ENCODE peak calls at places on chromosome 7, in nine cellular contexts. H, X, V, E, Z, J, D, I and L are unnamed samples.

GRCh38 chr7:184768-185264 is 7.6 kb upstream of the FAM20C start:
- DNase-seq in Z (no peak), I (peak), E (no peak), X (no peak), J (no peak), V (no peak), H (no peak), D (no peak), L (no peak)

GRCh38 chr7:50309130-50309478 is 4.6 kb downstream of the IKZF1 start:
- DNase-seq in V (no peak), X (no peak), E (no peak), Z (no peak), J (no peak), D (no peak), H (no peak), I (no peak), L (no peak)

GRCh38 chr7:74474271-74474865 is 20.7 kb downstream of the GTF2IRD1 start:
- DNase-seq in Z (no peak), I (peak), H (no peak), X (no peak), E (no peak), J (peak), V (no peak), D (no peak), L (no peak)

GRCh38 chr7:80907612-80908011 is 11.2 kb downstream of the SEMA3C start:
- DNase-seq in V (no peak), H (no peak), J (no peak), Z (no peak), I (no peak), D (no peak), E (no peak), X (no peak), L (no peak)

GRCh38 chr7:79050592-79050991 is 402.9 kb downstream of the MAGI2 start:
- DNase-seq in I (peak), D (no peak), X (no peak), V (no peak), E (peak), H (no peak), J (peak), Z (no peak), L (peak)

GRCh38 chr7:138886501-138886917 is 88.5 kb upstream of the ATP6V0A4 start:
- DNase-seq in J (peak), H (peak), E (peak), X (no peak), Z (no peak), I (peak), D (no peak), V (peak), L (peak)

GRCh38 chr7:133945497-133945896 is 181.6 kb upstream of the LRGUK start:
- DNase-seq in I (peak), E (no peak), X (no peak), V (no peak), H (no peak), Z (no peak), D (no peak), J (no peak), L (no peak)

GRCh38 chr7:51142741-51143390 is 173.7 kb downstream of the COBL start:
- DNase-seq in E (no peak), I (no peak), V (no peak), J (no peak), D (no peak), H (no peak), X (no peak), Z (no peak), L (no peak)

GRCh38 chr7:156792611-156793010 is 100.4 kb downstream of the LMBR1 start:
- DNase-seq in I (no peak), X (no peak), J (no peak), E (no peak), V (no peak), Z (no peak), H (no peak), D (no peak), L (no peak)

GRCh38 chr7:136874393-136875032 is 6.1 kb downstream of the CHRM2 start:
- DNase-seq in H (no peak), V (no peak), J (peak), D (no peak), I (peak), E (no peak), Z (no peak), X (no peak), L (peak)

GRCh38 chr7:10874666-10875065 is 99.0 kb upstream of the PHF14 start:
- DNase-seq in Z (no peak), H (no peak), E (no peak), D (no peak), J (no peak), V (no peak), X (no peak), I (no peak), L (peak)

GRCh38 chr7:44172352-44172751 is 16.9 kb downstream of the GCK start:
- DNase-seq in H (no peak), D (no peak), E (no peak), V (no peak), J (no peak), X (no peak), I (no peak), Z (peak), L (no peak)

GRCh38 chr7:136452948-136453347 is 415.5 kb upstream of the CHRM2 start:
- DNase-seq in I (no peak), V (no peak), H (no peak), E (no peak), J (no peak), Z (no peak), D (no peak), X (no peak), L (no peak)

GRCh38 chr7:16409777-16410176 is 11.6 kb downstream of the CRPPA start:
- DNase-seq in H (no peak), E (no peak), X (no peak), I (no peak), D (no peak), Z (no peak), V (no peak), J (peak), L (no peak)

GRCh38 chr7:107700570-107700969 is 39.9 kb downstream of the SLC26A4 start:
- DNase-seq in I (peak), H (no peak), E (no peak), X (no peak), Z (no peak), J (no peak), V (no peak), D (no peak), L (no peak)

GRCh38 chr7:130899638-130900401 is 165.8 kb upstream of the KLF14 start:
- DNase-seq in D (no peak), X (no peak), I (no peak), J (no peak), Z (no peak), V (no peak), H (peak), E (no peak), L (no peak)

GRCh38 chr7:9691286-9691685 is 1257.9 kb downstream of the NXPH1 start:
- DNase-seq in Z (no peak), V (no peak), J (no peak), H (no peak), I (no peak), D (no peak), E (no peak), X (no peak), L (no peak)

GRCh38 chr7:116542618-116543017 is 17.8 kb downstream of the CAV1 start:
- DNase-seq in Z (no peak), D (no peak), J (peak), H (no peak), E (peak), V (no peak), X (no peak), I (peak), L (no peak)

GRCh38 chr7:71594746-71595145 is 462.8 kb downstream of the GALNT17 start:
- DNase-seq in J (no peak), Z (no peak), D (no peak), E (no peak), X (no peak), V (no peak), H (no peak), I (no peak), L (no peak)

GRCh38 chr7:34158311-34158710 is 253.0 kb downstream of the BMPER start:
- DNase-seq in H (peak), X (no peak), I (no peak), V (peak), Z (no peak), J (peak), E (no peak), D (peak), L (no peak)

GRCh38 chr7:157576415-157576814 is 239.6 kb downstream of the DNAJB6 start:
- DNase-seq in E (no peak), J (no peak), X (peak), Z (peak), D (no peak), I (no peak), H (no peak), V (no peak), L (no peak)

GRCh38 chr7:2861509-2861908 is 17.4 kb upstream of the GNA12 start:
- DNase-seq in H (no peak), D (no peak), V (no peak), Z (peak), J (no peak), E (no peak), I (no peak), X (no peak), L (no peak)

GRCh38 chr7:2862831-2863361 is 18.8 kb upstream of the GNA12 start:
- DNase-seq in H (no peak), J (peak), V (no peak), E (peak), D (no peak), X (no peak), Z (peak), I (no peak), L (no peak)

GRCh38 chr7:2859952-2860351 is 15.8 kb upstream of the GNA12 start:
- DNase-seq in V (no peak), X (no peak), I (no peak), D (no peak), J (no peak), E (no peak), Z (no peak), H (peak), L (no peak)

GRCh38 chr7:2863461-2864066 is 19.5 kb upstream of the GNA12 start:
- DNase-seq in Z (peak), H (peak), J (peak), D (peak), E (peak), I (peak), V (no peak), X (peak), L (peak)

DNA sequence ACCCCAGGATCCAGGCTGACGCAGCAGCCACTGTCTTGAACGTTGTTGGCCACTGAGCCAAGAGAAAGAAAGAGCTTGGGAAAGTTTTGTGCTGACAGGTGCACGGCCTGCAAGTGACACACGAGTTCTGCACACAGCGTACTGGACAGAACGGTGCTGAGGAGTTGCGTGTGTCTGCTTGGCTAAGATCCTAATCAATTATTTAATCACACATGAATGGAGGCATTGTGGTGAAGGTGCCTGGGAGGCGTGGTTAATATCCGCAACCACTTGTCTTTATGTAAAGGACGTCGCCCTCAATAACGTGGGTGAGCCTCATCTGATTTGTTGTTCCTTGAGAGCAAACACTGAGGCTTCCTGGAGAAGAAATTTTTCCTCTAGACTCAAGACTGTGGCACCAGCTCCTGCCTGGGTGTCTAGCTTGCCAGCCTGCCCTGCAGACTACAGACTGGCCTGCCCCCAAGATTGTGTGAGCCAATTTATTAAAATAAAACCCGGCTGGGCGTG is 16.6 kb upstream of the GNA12 start:
- DNase-seq in V (peak), I (no peak), D (peak), E (no peak), H (peak), Z (peak), X (no peak), J (no peak), L (peak)
- H3K4me3 ChIP-seq in V (no peak), I (no peak), D (no peak), E (no peak), H (no peak), Z (no peak), X (no peak), J (no peak), L (no peak)

DNA sequence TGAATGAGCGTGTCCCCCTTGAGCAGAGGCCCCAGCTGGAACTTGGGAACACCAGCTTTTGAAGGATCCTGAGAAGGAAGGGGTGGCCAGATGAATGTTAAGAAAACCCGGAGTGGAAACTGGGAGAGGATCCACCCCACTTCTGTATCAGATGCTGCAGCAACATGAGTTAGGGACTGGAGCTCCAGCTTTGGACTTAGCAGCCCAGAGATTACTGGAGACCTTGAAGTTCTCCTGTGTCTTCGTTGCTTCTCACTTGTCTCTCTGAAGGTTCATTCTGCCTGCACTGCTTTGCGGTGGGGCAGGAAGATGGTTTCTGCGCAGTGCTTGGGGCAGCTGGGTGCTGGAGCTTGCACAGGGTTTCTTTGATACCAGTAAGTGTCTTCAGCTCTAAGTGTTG is 9.3 kb downstream of the TMEM248 start:
- DNase-seq in Z (no peak), I (peak), H (no peak), X (no peak), V (no peak), D (no peak), E (no peak), J (peak), L (peak)
- H3K4me3 ChIP-seq in Z (no peak), I (no peak), H (no peak), X (no peak), V (no peak), D (no peak), E (no peak), J (no peak), L (no peak)

GRCh38 chr7:41956276-41956675 is 253.4 kb upstream of the INHBA start:
- DNase-seq in V (no peak), X (no peak), H (no peak), E (no peak), J (no peak), I (no peak), D (no peak), Z (no peak), L (peak)
- H3K4me3 ChIP-seq in V (no peak), X (no peak), H (no peak), E (peak), J (no peak), I (peak), D (no peak), Z (no peak), L (no peak)

DNA sequence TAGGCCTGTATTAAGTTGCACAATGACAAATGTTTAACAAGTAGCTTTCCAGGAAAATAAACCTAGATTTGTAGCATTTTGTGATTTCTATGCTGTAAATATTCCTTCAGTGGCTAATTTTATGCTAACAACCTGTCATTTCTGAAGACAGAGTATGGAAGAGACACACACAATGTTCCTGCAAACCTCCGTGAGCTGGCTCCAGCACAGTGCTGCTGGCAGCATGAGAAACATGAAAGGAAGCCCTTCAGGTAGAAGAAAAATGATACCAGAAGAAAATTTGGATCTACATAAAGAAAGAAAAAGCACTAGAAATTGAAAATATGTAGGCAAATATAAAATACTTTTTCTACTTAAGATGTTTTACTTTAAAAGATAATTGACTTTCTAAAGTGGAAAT is 69.5 kb upstream of the CTTNBP2 start:
- DNase-seq in E (no peak), H (no peak), X (no peak), J (no peak), I (no peak), D (no peak), V (no peak), Z (no peak), L (no peak)
- H3K4me3 ChIP-seq in E (no peak), H (no peak), X (no peak), J (no peak), I (no peak), D (no peak), V (no peak), Z (no peak), L (no peak)

GRCh38 chr7:120989571-120990220 is 1.2 kb downstream of the CPED1 start:
- DNase-seq in X (no peak), D (peak), J (peak), E (no peak), Z (peak), I (no peak), V (no peak), H (peak), L (no peak)
- H3K4me3 ChIP-seq in X (no peak), D (peak), J (peak), E (peak), Z (peak), I (peak), V (peak), H (no peak), L (no peak)

GRCh38 chr7:25091757-25092156 is 33.3 kb downstream of the CYCS start:
- DNase-seq in E (no peak), I (no peak), Z (no peak), J (no peak), D (no peak), V (no peak), H (no peak), X (no peak), L (no peak)

GRCh38 chr7:25093268-25093802 is 31.7 kb downstream of the CYCS start:
- DNase-seq in D (peak), E (peak), J (peak), H (peak), X (peak), I (peak), V (peak), Z (peak), L (peak)

GRCh38 chr7:25090374-25090773 is 34.7 kb downstream of the CYCS start:
- DNase-seq in Z (no peak), H (no peak), V (no peak), J (no peak), I (no peak), E (no peak), X (no peak), D (no peak), L (no peak)

GRCh38 chr7:25087855-25088254 is 37.2 kb downstream of the CYCS start:
- DNase-seq in D (no peak), I (no peak), X (no peak), H (no peak), V (no peak), E (no peak), J (no peak), Z (no peak), L (peak)

DNA sequence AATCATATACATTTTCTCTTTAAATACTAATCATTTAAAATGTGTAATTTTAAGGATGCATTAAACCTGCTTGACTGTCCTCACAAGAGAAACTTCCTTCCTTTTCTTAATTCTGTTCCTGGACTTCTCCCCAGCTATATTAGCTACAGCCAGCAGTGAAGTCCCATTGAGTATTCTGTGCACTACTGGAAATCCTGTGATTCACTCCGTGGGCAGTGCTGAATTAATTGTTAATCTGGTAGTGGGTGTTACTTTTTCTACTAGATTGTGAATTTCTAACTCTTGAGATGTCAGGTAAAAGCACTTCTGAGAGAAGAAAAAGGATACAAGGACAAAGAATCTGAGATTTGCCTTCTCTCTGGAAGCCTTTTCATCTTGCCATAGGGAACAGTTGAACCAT is 33.9 kb downstream of the CYCS start:
- DNase-seq in Z (no peak), D (no peak), J (no peak), I (no peak), X (no peak), V (no peak), E (no peak), H (no peak), L (no peak)
- H3K4me3 ChIP-seq in Z (no peak), D (no peak), J (no peak), I (no peak), X (no peak), V (no peak), E (no peak), H (no peak), L (no peak)

GRCh38 chr7:100432621-100433275 is 3.1 kb downstream of the MEPCE start:
- DNase-seq in V (no peak), J (no peak), I (no peak), D (peak), H (no peak), Z (peak), E (no peak), X (no peak), L (no peak)

GRCh38 chr7:100435401-100436304 is 644 bp downstream of the PPP1R35 start:
- DNase-seq in E (no peak), V (peak), Z (peak), I (peak), H (peak), D (peak), X (peak), J (no peak), L (peak)

GRCh38 chr7:100433592-100434296 is 2.6 kb downstream of the PPP1R35 start:
- DNase-seq in D (peak), H (no peak), Z (peak), X (no peak), V (no peak), J (no peak), E (no peak), I (no peak), L (no peak)

GRCh38 chr7:100433276-100433591 is 3.1 kb downstream of the PPP1R35 start:
- DNase-seq in V (no peak), E (no peak), Z (peak), I (no peak), D (peak), H (no peak), J (no peak), X (no peak), L (no peak)

GRCh38 chr7:100434297-100435144 is 1.8 kb downstream of the PPP1R35 start:
- DNase-seq in H (no peak), I (no peak), D (peak), Z (peak), E (no peak), J (no peak), X (no peak), V (no peak), L (no peak)
- H3K4me3 ChIP-seq in H (no peak), I (peak), D (peak), Z (no peak), E (peak), J (no peak), X (no peak), V (no peak), L (peak)

DNA sequence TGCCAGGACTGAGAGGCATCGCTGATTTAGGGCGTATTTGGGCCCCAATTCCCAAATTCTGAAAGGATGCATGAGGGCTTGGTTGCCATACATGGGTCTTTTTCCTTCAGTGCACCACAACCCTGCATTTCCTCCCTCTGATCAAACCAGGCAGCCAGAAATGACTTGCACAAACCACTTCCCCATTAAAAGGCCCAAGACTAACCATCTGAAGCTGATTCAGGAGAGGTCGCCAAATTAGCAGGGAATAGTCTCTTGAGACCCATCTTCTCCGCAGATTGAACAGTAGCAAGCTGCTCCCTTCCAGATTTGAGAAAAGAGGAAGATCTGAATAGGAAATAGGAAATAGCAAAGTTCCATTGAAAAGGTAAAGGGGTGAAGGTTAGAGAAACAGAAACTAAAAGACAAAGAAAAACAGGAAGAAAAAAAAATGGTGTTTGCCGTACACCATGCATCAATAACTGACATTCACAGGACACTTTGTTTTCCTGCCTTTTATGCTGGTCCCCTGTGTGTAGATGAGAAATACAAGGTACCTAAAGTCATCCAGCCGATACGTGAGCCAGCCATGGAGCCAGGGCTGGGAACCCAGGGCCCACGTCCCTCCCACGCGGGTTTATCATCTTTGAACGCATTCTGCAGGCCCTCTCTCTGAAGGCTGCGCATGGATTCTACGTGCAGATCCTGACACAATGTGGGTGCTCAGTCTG is 268.3 kb upstream of the NPVF start:
- DNase-seq in J (no peak), E (no peak), Z (no peak), X (no peak), D (no peak), V (no peak), H (no peak), I (no peak), L (no peak)
- H3K4me3 ChIP-seq in J (no peak), E (no peak), Z (no peak), X (no peak), D (no peak), V (no peak), H (no peak), I (no peak), L (no peak)